ENCODE peak calls at places on chromosome 9, in eight cellular contexts. R is HCT116; V is transverse colon; O is CD8-positive, alpha-beta T cell; G is BE2C; S is lung; J is IMR-90; Y is PC-9. H is an unnamed sample. For H3K27me3, the result is how much of the 10 kb centered on the place peaks cover.

GRCh38 chr9:125255781-125256391 is 5.7 kb upstream of the GAPVD1 start:
- DNase-seq in R (no peak), V (no peak), O (no peak), G (peak), S (no peak), J (no peak), Y (no peak), H (no peak)

GRCh38 chr9:16701347-16701746 is 169.1 kb downstream of the BNC2 start:
- DNase-seq in R (no peak), V (no peak), O (no peak), G (no peak), S (no peak), J (no peak), Y (no peak), H (no peak)

GRCh38 chr9:99023831-99024230 is 80.1 kb downstream of the COL15A1 start:
- DNase-seq in R (no peak), V (no peak), O (no peak), G (peak), S (no peak), J (peak), Y (no peak), H (peak)

GRCh38 chr9:77556396-77556795 is 91.7 kb downstream of the GNA14 start:
- DNase-seq in R (no peak), V (no peak), O (no peak), G (no peak), S (no peak), J (no peak), Y (no peak), H (no peak)

GRCh38 chr9:27194401-27195091 is 85.5 kb downstream of the TEK start:
- DNase-seq in R (peak), V (no peak), O (no peak), G (no peak), S (no peak), J (peak), Y (no peak), H (peak)

GRCh38 chr9:124843635-124844034 is 9.6 kb upstream of the WDR38 start:
- DNase-seq in R (no peak), V (no peak), O (no peak), G (no peak), S (no peak), J (no peak), Y (no peak), H (peak)

GRCh38 chr9:68979538-68980314 is 34.2 kb downstream of the PRKACG start:
- DNase-seq in R (no peak), V (peak), O (no peak), G (no peak), S (no peak), J (no peak), Y (no peak), H (no peak)

GRCh38 chr9:137439158-137439714 is 1.9 kb downstream of the ENTPD8 start:
- DNase-seq in R (no peak), V (no peak), O (no peak), G (no peak), S (no peak), J (no peak), Y (no peak), H (no peak)

GRCh38 chr9:130156672-130157071 is 15.5 kb upstream of the NCS1 start:
- DNase-seq in R (no peak), V (no peak), O (no peak), G (no peak), S (no peak), J (no peak), Y (no peak), H (no peak)

GRCh38 chr9:87714819-87715218 is 11.1 kb upstream of the CTSL start:
- DNase-seq in R (no peak), V (peak), O (no peak), G (no peak), S (peak), J (peak), Y (no peak), H (peak)

GRCh38 chr9:6711403-6711802 is 46.4 kb upstream of the KDM4C start:
- DNase-seq in R (no peak), V (no peak), O (no peak), G (no peak), S (no peak), J (peak), Y (no peak), H (no peak)

GRCh38 chr9:3526903-3527652 is 1.3 kb upstream of the RFX3 start:
- DNase-seq in R (peak), V (peak), O (peak), G (peak), S (no peak), J (peak), Y (peak), H (peak)

GRCh38 chr9:28758346-28758745 is 1185.1 kb upstream of the C9orf72 start:
- DNase-seq in R (no peak), V (no peak), O (no peak), G (no peak), S (no peak), J (no peak), Y (no peak), H (no peak)

GRCh38 chr9:17484906-17485305 is 94.0 kb upstream of the SH3GL2 start:
- DNase-seq in R (no peak), V (no peak), O (no peak), G (no peak), S (no peak), J (peak), Y (no peak), H (no peak)

GRCh38 chr9:121183666-121184423 is 17.8 kb downstream of the RAB14 start:
- DNase-seq in R (no peak), V (no peak), O (no peak), G (no peak), S (no peak), J (no peak), Y (no peak), H (no peak)

GRCh38 chr9:98678244-98678842 is 30.4 kb downstream of the GABBR2 start:
- DNase-seq in R (peak), V (peak), O (no peak), G (no peak), S (no peak), J (no peak), Y (no peak), H (no peak)

GRCh38 chr9:37198034-37198718 is 77.8 kb downstream of the ZCCHC7 start:
- DNase-seq in R (no peak), V (no peak), O (no peak), G (no peak), S (no peak), J (no peak), Y (no peak), H (no peak)

GRCh38 chr9:107243757-107244156 is 39.3 kb upstream of the RAD23B start:
- DNase-seq in R (peak), V (peak), O (peak), G (no peak), S (no peak), J (peak), Y (peak), H (peak)

GRCh38 chr9:101028346-101029299 is at the start of gene PLPPR1:
- DNase-seq in R (no peak), V (peak), O (no peak), G (peak), S (peak), J (peak), Y (no peak), H (peak)

GRCh38 chr9:127384901-127385300 is 12.1 kb upstream of the SLC2A8 start:
- DNase-seq in R (no peak), V (no peak), O (no peak), G (no peak), S (no peak), J (no peak), Y (no peak), H (no peak)

GRCh38 chr9:97561501-97561900 is 60.0 kb downstream of the TMOD1 start:
- DNase-seq in R (no peak), V (no peak), O (no peak), G (no peak), S (no peak), J (no peak), Y (no peak), H (no peak)

GRCh38 chr9:297104-297794 is 82.6 kb downstream of the DOCK8 start:
- DNase-seq in R (no peak), V (peak), O (no peak), G (no peak), S (peak), J (no peak), Y (peak), H (no peak)

GRCh38 chr9:76161546-76161945 is 232.7 kb downstream of the RFK start:
- DNase-seq in R (no peak), V (no peak), O (no peak), G (no peak), S (no peak), J (peak), Y (no peak), H (peak)

GRCh38 chr9:33139421-33140228 is 27.5 kb downstream of the B4GALT1 start:
- DNase-seq in R (no peak), V (peak), O (no peak), G (peak), S (no peak), J (peak), Y (peak), H (peak)

GRCh38 chr9:111298831-111299603 is 31.0 kb downstream of the OR2K2 start:
- DNase-seq in R (peak), V (peak), O (no peak), G (no peak), S (no peak), J (peak), Y (peak), H (peak)

GRCh38 chr9:120696551-120697230 is 17.6 kb downstream of the MEGF9 start:
- DNase-seq in R (no peak), V (no peak), O (no peak), G (no peak), S (no peak), J (peak), Y (no peak), H (no peak)

GRCh38 chr9:3240651-3241268 is 285.0 kb downstream of the RFX3 start:
- DNase-seq in R (peak), V (peak), O (peak), G (peak), S (peak), J (peak), Y (peak), H (peak)

GRCh38 chr9:34518110-34518616 is 4.6 kb downstream of the ENHO start:
- DNase-seq in R (no peak), V (no peak), O (no peak), G (no peak), S (no peak), J (no peak), Y (no peak), H (no peak)

GRCh38 chr9:131524578-131525315 is 6.3 kb downstream of the UCK1 start:
- DNase-seq in R (no peak), V (no peak), O (no peak), G (no peak), S (no peak), J (peak), Y (no peak), H (peak)

GRCh38 chr9:3477236-3477834 is 48.5 kb downstream of the RFX3 start:
- DNase-seq in R (no peak), V (no peak), O (no peak), G (no peak), S (no peak), J (no peak), Y (no peak), H (no peak)

GRCh38 chr9:85599540-85600140 is 142.1 kb downstream of the AGTPBP1 start:
- DNase-seq in R (no peak), V (no peak), O (no peak), G (no peak), S (no peak), J (peak), Y (no peak), H (peak)

GRCh38 chr9:34508951-34509350 is 13.8 kb downstream of the ENHO start:
- DNase-seq in R (no peak), V (no peak), O (no peak), G (no peak), S (no peak), J (no peak), Y (no peak), H (no peak)

GRCh38 chr9:131982102-131982501 is 97.6 kb downstream of the MED27 start:
- DNase-seq in R (no peak), V (no peak), O (no peak), G (no peak), S (no peak), J (no peak), Y (no peak), H (no peak)

DNA sequence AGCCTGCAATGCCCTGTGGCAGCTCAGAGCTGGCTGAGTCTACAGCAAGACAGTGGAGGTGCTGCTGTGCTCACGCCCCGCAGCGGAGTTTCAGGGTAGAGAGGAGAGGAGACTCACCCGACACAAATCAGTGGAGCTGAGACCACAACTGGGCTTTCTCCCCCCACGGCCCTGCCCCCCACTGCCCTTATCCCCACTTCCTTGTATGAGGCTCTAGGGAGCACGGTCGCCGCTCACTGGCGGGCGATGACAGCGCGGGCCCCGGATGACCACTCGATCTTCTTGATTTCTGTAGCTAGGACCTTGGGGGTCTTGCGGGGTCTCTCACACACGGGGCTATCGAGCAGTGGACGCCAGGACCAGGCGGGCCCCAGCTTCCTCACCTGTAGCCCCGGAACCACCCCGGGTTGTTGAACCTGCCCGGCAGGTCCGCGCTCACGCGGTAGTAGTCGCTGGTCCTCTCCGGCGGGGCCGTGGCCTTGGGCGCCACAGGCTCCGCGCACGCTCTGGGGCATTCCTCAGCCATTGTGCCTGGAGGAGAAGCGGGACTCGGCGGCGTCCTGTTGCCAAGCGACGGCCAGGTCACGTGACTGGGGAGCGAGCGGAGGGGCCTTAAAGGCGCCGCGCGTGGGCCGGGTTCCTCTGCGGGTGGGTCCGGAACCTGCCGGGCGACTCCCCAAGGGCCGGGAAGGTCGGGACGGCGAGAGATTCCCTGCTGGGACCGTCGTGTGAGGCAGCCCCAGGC is 984 bp upstream of the MRPS2 start:
- DNase-seq in R (peak), V (peak), O (peak), G (peak), S (peak), J (peak), Y (peak), H (peak)
- TF ChIP-seq CTCF in R (no peak), V (no peak), O (no peak), G (no peak), S (no peak), J (no peak), Y (no peak), H (no peak)

DNA sequence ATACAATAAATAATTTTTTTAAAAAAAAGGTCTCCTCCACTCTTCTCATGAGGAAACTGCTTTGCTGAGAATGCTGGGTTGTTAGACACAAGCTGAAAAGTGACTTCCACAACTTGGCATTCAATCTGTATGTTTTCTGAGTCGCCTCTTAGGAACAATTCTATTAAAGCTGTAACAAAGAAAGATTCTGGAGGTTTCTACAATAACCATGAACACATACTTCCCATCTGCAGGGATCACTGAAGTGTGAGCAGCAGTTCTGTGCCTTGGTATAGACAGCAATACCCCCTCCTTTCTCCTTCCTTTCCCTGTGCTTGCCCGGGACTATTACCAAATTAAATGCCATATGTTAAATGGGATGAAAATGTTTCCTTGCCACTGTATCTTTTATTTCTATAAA is 1.5 kb downstream of the DIRAS2 start:
- DNase-seq in R (no peak), V (no peak), O (no peak), G (no peak), S (no peak), J (no peak), Y (no peak), H (no peak)
- H3K27me3 ChIP-seq in R (under half), V (half or more), O (under half), G (under half), S (under half), J (under half), Y (under half), H (under half)

GRCh38 chr9:8262625-8263622 is 463.3 kb upstream of the DMAC1 start:
- DNase-seq in R (no peak), V (no peak), O (no peak), G (no peak), S (no peak), J (no peak), Y (no peak), H (no peak)
- TF ChIP-seq CTCF in R (no peak), V (no peak), O (no peak), G (no peak), S (no peak), J (no peak), Y (no peak), H (peak)

DNA sequence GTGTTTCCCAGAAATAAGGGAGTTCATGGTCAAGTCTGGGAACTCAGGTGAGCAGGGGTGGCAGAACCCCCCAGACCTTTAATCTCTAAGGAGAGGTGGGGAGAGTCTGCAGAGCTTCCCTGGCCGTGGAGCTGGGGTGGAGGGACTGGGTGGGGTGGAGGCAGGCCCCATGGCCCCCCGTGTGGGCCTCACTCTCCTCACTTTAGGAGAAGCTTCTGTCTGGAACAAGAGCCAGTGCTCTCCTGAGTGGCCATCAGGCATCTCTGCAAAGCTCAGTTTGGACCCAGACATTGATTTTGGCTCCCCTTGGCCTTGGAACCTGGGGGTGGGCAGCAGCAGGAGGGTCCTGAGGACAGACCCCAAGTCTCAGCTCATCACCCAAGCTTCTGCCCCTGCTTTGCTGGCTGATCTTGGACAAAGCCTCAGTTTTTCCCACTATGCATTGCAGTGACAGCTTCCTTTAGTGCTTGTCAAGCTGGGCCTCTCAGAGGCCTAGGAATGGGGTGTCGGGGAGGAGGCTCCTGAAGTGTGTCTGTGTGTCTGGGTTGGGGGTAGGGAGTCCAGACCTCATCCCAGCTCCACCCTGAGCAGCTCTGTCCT is 3.5 kb upstream of the GBGT1 start:
- DNase-seq in R (no peak), V (no peak), O (no peak), G (no peak), S (no peak), J (no peak), Y (no peak), H (no peak)
- H3K27me3 ChIP-seq in R (under half), V (under half), O (under half), G (under half), S (under half), J (under half), Y (under half), H (under half)

DNA sequence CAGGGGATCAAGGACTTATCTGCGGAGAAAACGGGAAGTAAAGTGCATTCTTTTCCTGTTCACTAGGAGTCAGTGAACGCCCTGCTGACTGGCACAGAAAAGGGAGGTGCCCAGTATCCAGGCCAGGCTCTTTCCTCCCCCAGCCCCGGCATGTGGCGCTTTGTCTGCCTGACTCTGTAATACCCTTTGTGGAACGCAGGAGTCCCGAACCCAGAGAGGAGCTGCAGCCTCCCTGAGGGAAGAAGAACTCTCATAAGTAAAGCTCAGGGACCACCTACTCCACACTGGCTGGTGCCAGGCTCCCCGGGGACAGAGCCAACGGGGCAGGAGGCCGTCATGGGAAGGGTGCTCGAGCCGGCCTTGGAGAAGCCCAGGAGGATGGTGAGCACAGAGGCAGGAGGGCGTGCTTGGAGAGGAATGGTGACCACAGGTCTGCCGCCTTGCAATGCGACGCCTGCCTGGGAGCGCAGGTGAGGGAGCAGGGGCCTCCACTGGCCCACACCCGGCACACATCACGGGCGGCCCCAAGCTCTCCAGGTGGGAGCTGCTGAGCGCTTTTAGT is 31.5 kb downstream of the VAV2 start:
- DNase-seq in R (no peak), V (no peak), O (no peak), G (no peak), S (peak), J (no peak), Y (no peak), H (no peak)
- TF ChIP-seq CTCF in R (no peak), V (peak), O (no peak), G (no peak), S (no peak), J (no peak), Y (no peak), H (no peak)

GRCh38 chr9:14479187-14479586 is 165.2 kb upstream of the NFIB start:
- DNase-seq in R (no peak), V (no peak), O (no peak), G (no peak), S (no peak), J (no peak), Y (no peak), H (no peak)
- H3K27me3 ChIP-seq in R (under half), V (under half), O (under half), G (under half), S (under half), J (under half), Y (under half), H (under half)

GRCh38 chr9:23702311-23702922 is 123.6 kb downstream of the ELAVL2 start:
- DNase-seq in R (no peak), V (no peak), O (no peak), G (no peak), S (no peak), J (no peak), Y (no peak), H (no peak)
- TF ChIP-seq CTCF in R (no peak), V (no peak), O (no peak), G (no peak), S (no peak), J (no peak), Y (peak), H (no peak)

DNA sequence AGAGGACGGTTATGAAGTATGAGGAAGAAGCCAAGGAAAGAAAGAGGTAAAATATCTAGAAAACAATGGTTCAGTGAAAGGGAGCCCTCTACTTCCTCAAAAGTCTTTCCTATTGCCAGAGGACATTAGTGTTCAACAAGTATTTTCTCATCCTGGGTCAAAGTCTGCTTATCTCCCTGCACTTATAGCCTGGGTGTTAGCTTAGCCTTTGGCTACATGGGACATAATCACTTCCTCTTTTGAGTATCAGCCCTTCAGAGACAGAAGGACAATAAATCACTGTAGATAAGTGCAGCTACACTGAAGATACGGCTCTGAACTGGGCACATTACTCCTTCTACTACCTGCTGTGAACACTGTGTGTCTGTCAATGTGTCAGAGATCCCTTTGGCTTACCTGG is 30.2 kb upstream of the RECK start:
- DNase-seq in R (no peak), V (no peak), O (no peak), G (no peak), S (no peak), J (no peak), Y (no peak), H (no peak)
- H3K27me3 ChIP-seq in R (under half), V (under half), O (under half), G (under half), S (under half), J (under half), Y (under half), H (under half)

H was measured in brain microvascular endothelial cell.